ENCODE peak calls at places on chromosomes 5 and 9, in five cellular contexts. I is neural progenitor cell, L is GM12878, O is PC-3, U is GM23248. M is an unnamed sample.

GRCh38 chr5:124736111-124736813 is 10.2 kb downstream of the ZNF608 start:
- DNase-seq in I (no peak), L (no peak), O (no peak), U (peak), M (no peak)

GRCh38 chr5:118126159-118126558 is 862.2 kb downstream of the DTWD2 start:
- DNase-seq in I (no peak), L (no peak), O (no peak), U (no peak), M (peak)

GRCh38 chr5:143267186-143267585 is 136.3 kb downstream of the NR3C1 start:
- DNase-seq in I (no peak), L (no peak), O (no peak), U (no peak), M (no peak)

GRCh38 chr9:85543196-85543595 is 198.6 kb downstream of the AGTPBP1 start:
- DNase-seq in I (peak), L (no peak), O (no peak), U (no peak), M (no peak)

GRCh38 chr5:150567031-150567680 is 59.2 kb downstream of the NDST1 start:
- DNase-seq in I (no peak), L (no peak), O (no peak), U (peak), M (peak)

GRCh38 chr5:149873896-149874295 is 70.7 kb downstream of the PDE6A start:
- DNase-seq in I (no peak), L (no peak), O (no peak), U (no peak), M (no peak)

GRCh38 chr5:7714697-7715096 is 136.2 kb downstream of the CFAP90 start:
- DNase-seq in I (no peak), L (no peak), O (no peak), U (no peak), M (no peak)

GRCh38 chr5:146624179-146624578 is 108.2 kb upstream of the GPR151 start:
- DNase-seq in I (peak), L (no peak), O (peak), U (no peak), M (no peak)

GRCh38 chr5:102531506-102531905 is 32.7 kb upstream of the SLCO6A1 start:
- DNase-seq in I (no peak), L (no peak), O (no peak), U (no peak), M (no peak)

GRCh38 chr9:138042640-138043039 is 165.1 kb downstream of the CACNA1B start:
- DNase-seq in I (no peak), L (no peak), O (no peak), U (no peak), M (no peak)

GRCh38 chr5:61311056-61311455 is 21.0 kb upstream of the ZSWIM6 start:
- DNase-seq in I (no peak), L (no peak), O (no peak), U (no peak), M (no peak)

GRCh38 chr5:128163991-128164390 is 80.4 kb downstream of the SLC12A2 start:
- DNase-seq in I (no peak), L (no peak), O (peak), U (peak), M (peak)

GRCh38 chr5:150209020-150209635 is 19.3 kb downstream of the SLC6A7 start:
- DNase-seq in I (peak), L (no peak), O (peak), U (peak), M (peak)

GRCh38 chr9:23686896-23687295 is 139.1 kb downstream of the ELAVL2 start:
- DNase-seq in I (no peak), L (no peak), O (peak), U (no peak), M (peak)

GRCh38 chr5:73061593-73061992 is 58.8 kb upstream of the TMEM171 start:
- DNase-seq in I (no peak), L (no peak), O (no peak), U (peak), M (no peak)

GRCh38 chr5:76199321-76200318 is 116.4 kb downstream of the SV2C start:
- DNase-seq in I (no peak), L (no peak), O (no peak), U (no peak), M (no peak)

GRCh38 chr9:92808726-92809451 is 44.3 kb upstream of the BICD2 start:
- DNase-seq in I (peak), L (no peak), O (peak), U (peak), M (peak)

GRCh38 chr5:174501461-174502069 is 222.8 kb upstream of the MSX2 start:
- DNase-seq in I (peak), L (no peak), O (peak), U (peak), M (peak)

GRCh38 chr9:109349431-109349846 is 28.6 kb upstream of the EPB41L4B start:
- DNase-seq in I (no peak), L (no peak), O (peak), U (peak), M (peak)

GRCh38 chr5:39518516-39518915 is 93.7 kb upstream of the DAB2 start:
- DNase-seq in I (no peak), L (no peak), O (peak), U (peak), M (no peak)

GRCh38 chr5:157352756-157353340 is 86.9 kb downstream of the CYFIP2 start:
- DNase-seq in I (no peak), L (no peak), O (no peak), U (no peak), M (no peak)

GRCh38 chr5:59287361-59287760 is 606.2 kb downstream of the PDE4D start:
- DNase-seq in I (no peak), L (no peak), O (no peak), U (no peak), M (no peak)

GRCh38 chr9:89442981-89443817 is 54.7 kb downstream of the SEMA4D start:
- DNase-seq in I (no peak), L (no peak), O (no peak), U (peak), M (no peak)

GRCh38 chr9:70563437-70564204 is 149.2 kb upstream of the KLF9 start:
- DNase-seq in I (no peak), L (peak), O (no peak), U (peak), M (peak)

GRCh38 chr5:108905818-108906217 is 158.1 kb downstream of the FER start:
- DNase-seq in I (no peak), L (no peak), O (no peak), U (peak), M (peak)

DNA sequence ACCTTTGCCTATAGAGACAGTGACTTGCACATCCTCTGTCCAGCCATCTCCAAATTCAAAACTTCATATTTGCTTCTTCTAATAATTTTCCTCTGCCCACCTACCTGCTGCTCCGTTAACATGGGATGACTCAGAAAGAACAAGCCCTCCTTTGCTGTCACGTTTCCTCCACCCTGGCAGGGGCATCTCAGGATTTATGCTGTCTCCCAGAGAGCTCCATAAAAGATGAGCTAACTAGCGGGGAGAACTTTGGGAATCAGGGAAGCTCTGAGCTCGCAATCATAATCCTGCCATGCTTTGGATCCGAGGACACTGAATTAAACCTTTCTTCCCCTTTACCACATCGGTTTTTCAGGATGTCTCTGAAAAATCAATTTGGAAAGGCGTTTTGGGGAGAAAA is 78.4 kb upstream of the FSTL4 start:
- DNase-seq in I (no peak), L (no peak), O (peak), U (no peak), M (no peak)
- TF ChIP-seq EZH2 in I (no peak), L (no peak), O (no peak), U (no peak), M (no peak)

GRCh38 chr9:131289301-131290038 is at the start of gene PLPP7:
- DNase-seq in I (peak), L (no peak), O (no peak), U (peak), M (no peak)
- TF ChIP-seq EZH2 in I (no peak), L (no peak), O (no peak), U (no peak), M (no peak)

DNA sequence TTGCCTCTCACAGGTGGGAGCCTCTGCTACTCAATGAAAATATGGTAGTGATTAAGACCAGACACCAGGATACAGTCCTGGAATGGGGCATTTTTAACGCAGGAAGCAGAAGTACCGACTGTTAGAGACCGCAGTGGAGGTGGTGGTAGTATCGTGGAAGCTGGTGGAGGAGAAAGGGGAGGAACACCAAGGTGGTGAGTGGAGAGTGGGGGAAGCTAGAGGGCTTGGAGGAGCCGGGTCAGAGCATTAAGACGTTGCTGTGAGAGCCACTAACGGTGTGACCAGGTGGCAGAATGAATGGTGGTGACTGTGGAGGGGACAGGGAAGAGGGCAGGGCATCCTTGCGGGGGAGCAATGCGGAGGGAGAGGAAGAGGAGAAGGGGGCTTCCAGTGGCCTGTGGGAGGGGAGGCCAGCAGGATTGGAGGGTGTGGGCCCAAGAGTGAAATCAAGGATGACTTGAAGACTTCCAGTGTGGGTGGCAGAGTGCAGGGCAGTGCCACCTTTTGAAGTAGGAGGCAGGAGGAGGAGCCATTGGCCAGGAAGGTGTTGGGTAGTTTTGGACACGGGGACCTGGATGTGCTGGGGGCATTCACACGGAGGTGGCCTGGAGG is 1.6 kb upstream of the UBAC1 start:
- DNase-seq in I (no peak), L (no peak), O (no peak), U (no peak), M (no peak)
- TF ChIP-seq EZH2 in I (no peak), L (no peak), O (no peak), U (no peak), M (no peak)

GRCh38 chr5:178160176-178160575 is 6.5 kb upstream of the NHP2 start:
- DNase-seq in I (no peak), L (no peak), O (no peak), U (no peak), M (no peak)

GRCh38 chr5:178165585-178165984 is 11.9 kb upstream of the NHP2 start:
- DNase-seq in I (no peak), L (no peak), O (no peak), U (no peak), M (no peak)

GRCh38 chr5:178162481-178162880 is 8.8 kb upstream of the NHP2 start:
- DNase-seq in I (no peak), L (no peak), O (no peak), U (no peak), M (no peak)

DNA sequence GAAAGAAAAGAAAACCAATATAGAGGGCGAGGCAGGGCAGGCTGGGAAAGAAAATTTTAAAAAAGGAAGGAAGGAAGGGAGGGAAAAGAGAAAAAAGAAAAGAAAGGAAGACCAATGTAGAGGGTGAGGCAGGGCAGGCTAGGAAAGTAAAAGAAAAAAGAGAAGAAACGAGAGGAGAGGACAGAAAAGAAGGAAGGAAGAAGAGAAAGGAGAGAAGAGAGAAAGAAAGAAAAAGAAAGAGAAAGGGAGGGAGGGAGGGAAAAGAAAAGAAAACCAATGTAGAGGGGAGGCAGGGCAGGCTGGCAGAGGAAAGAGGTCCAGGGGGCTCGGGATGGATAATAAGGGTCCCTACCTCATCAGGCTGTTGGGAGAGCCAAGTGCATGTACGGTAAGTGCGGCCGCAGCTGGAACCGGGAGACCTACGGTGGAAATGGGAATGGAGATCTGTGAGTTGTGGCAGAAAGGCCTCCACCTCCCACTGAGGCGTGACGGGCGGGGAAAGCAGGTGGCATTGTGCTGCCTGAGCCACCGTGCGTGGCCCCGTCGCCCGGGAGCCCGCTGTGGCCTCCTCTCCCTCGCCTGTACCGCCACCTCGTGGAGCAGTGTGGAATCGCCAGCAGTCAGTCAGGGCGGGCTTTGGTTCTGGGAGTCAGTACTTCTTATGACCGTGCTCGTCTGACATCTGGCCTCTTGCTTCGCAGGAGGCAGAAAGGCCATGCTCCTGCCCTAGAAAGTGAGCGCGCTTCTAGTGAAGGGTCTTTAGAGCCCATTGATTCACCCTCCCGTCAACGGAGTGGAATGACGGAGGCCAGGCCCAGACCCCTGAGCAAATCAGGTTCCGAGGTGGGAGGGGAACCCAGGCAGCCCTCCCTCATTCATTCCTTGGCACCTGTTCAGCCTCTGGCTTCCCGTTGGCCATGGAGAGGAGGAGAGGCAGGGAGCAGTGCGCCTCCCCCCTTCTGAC is 10.4 kb upstream of the NHP2 start:
- DNase-seq in I (peak), L (peak), O (peak), U (peak), M (peak)
- TF ChIP-seq EZH2 in I (no peak), L (no peak), O (no peak), U (no peak), M (no peak)

GRCh38 chr9:698937-699336 is 142.6 kb upstream of the DMRT1 start:
- DNase-seq in I (no peak), L (no peak), O (no peak), U (no peak), M (no peak)
- TF ChIP-seq EZH2 in I (no peak), L (no peak), O (no peak), U (no peak), M (no peak)

DNA sequence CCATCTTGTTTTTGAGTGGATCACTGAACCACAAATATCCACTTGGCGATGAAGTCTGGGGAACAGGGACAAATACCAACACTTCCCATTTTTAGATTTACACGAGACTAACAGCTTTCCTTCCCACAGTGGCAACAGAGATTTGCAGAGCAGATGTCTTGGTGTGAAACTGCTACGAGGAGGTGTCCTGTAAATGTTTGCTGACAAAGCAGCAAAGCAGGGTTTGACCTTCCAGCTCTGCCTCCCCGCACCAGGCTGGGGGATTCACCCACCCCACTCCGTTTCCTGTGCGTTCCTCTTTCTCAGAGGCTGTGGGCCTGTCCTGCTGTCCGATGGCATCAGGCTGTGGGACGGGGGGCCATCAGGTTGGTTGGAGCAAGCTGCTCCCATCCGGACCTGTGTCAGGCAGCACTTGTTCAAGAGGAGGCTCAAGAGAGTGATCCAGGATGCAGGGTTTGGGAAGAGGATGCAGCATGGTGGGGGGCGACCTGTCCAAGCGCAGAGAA is 693 bp upstream of the RGS3 start:
- DNase-seq in I (peak), L (no peak), O (no peak), U (no peak), M (no peak)
- TF ChIP-seq EZH2 in I (no peak), L (no peak), O (no peak), U (no peak), M (peak)

GRCh38 chr9:96025995-96026572 is 150.6 kb downstream of the ERCC6L2 start:
- DNase-seq in I (peak), L (no peak), O (no peak), U (no peak), M (no peak)

GRCh38 chr9:96027271-96028131 is 152.0 kb downstream of the ERCC6L2 start:
- DNase-seq in I (peak), L (no peak), O (no peak), U (peak), M (no peak)

GRCh38 chr9:96022445-96023031 is 147.0 kb downstream of the ERCC6L2 start:
- DNase-seq in I (peak), L (no peak), O (no peak), U (no peak), M (no peak)

GRCh38 chr9:96029722-96030515 is 154.4 kb downstream of the ERCC6L2 start:
- DNase-seq in I (no peak), L (no peak), O (no peak), U (no peak), M (no peak)

DNA sequence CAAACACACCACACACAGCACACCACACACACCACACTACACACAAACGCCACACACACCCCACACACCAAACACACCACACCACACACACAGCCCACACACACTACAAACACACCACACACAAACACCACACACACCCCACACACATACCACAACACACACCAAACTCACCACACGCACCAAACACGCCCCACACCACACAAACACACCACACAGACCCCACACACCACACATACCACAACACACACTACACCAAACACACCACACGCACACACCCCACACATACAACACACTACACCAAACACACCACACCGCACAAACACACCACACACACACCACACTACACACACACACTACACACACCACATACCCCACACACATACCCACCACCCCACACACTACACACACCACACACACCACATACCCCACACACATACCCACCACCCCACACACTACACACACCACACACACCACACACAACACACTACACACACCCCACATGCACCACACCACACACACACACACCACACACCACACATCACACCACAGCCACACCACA is 151.2 kb downstream of the ERCC6L2 start:
- DNase-seq in I (no peak), L (no peak), O (no peak), U (no peak), M (no peak)
- TF ChIP-seq EZH2 in I (no peak), L (no peak), O (no peak), U (no peak), M (no peak)

M was measured in mammary epithelial cell.